ENCODE peak calls at places on chromosomes 16 and 17, in ten cellular contexts. A is breast epithelium, N is endothelial cell of umbilical vein, X is pancreas, P is fibroblast of lung, J is transverse colon, H is ascending aorta, B is body of pancreas, T is neural progenitor cell, E is right atrium auricular region. U is an unnamed sample.

GRCh38 chr16:46768809-46769208 is 20.7 kb upstream of the MYLK3 start:
- DNase-seq in A (no peak), N (no peak), X (no peak), P (no peak), J (no peak), H (no peak), B (no peak), T (no peak), E (no peak), U (peak)

GRCh38 chr16:704552-705380 is 835 bp downstream of the FBXL16 start:
- DNase-seq in A (no peak), N (no peak), X (no peak), P (no peak), J (no peak), H (no peak), B (no peak), T (peak), E (no peak), U (no peak)

GRCh38 chr17:57442914-57443571 is 186.7 kb downstream of the MSI2 start:
- DNase-seq in A (peak), N (peak), X (no peak), P (peak), J (peak), H (peak), B (no peak), T (no peak), E (no peak), U (peak)

GRCh38 chr16:57012353-57012752 is 23.0 kb downstream of the NLRC5 start:
- DNase-seq in A (no peak), N (no peak), X (no peak), P (no peak), J (no peak), H (no peak), B (no peak), T (peak), E (no peak), U (no peak)

GRCh38 chr17:2190014-2190413 is 113.6 kb downstream of the SMG6 start:
- DNase-seq in A (no peak), N (no peak), X (no peak), P (no peak), J (peak), H (no peak), B (no peak), T (no peak), E (no peak), U (no peak)

GRCh38 chr16:78659668-78660217 is 560.3 kb downstream of the WWOX start:
- DNase-seq in A (no peak), N (no peak), X (no peak), P (no peak), J (no peak), H (no peak), B (no peak), T (no peak), E (no peak), U (no peak)

GRCh38 chr16:79099701-79100100 is 500.8 kb downstream of the MAF start:
- DNase-seq in A (no peak), N (no peak), X (no peak), P (no peak), J (no peak), H (no peak), B (no peak), T (no peak), E (no peak), U (no peak)

GRCh38 chr16:84836234-84836647 is 16.5 kb downstream of the CRISPLD2 start:
- DNase-seq in A (peak), N (no peak), X (peak), P (peak), J (peak), H (peak), B (peak), T (peak), E (peak), U (peak)

GRCh38 chr17:46726106-46726670 is 92.3 kb downstream of the WNT3 start:
- DNase-seq in A (no peak), N (no peak), X (no peak), P (peak), J (no peak), H (no peak), B (no peak), T (no peak), E (no peak), U (no peak)

GRCh38 chr17:77691216-77692085 is 267.1 kb upstream of the TNRC6C start:
- DNase-seq in A (peak), N (no peak), X (no peak), P (no peak), J (no peak), H (no peak), B (no peak), T (no peak), E (peak), U (no peak)

GRCh38 chr17:73835605-73836004 is 191.4 kb upstream of the SDK2 start:
- DNase-seq in A (no peak), N (no peak), X (no peak), P (no peak), J (no peak), H (no peak), B (no peak), T (no peak), E (no peak), U (no peak)

GRCh38 chr17:38605852-38606645 is at the start of gene SRCIN1:
- DNase-seq in A (peak), N (no peak), X (peak), P (no peak), J (peak), H (no peak), B (peak), T (peak), E (no peak), U (peak)

GRCh38 chr17:38608648-38609047 is 2.9 kb upstream of the SRCIN1 start:
- DNase-seq in A (peak), N (no peak), X (peak), P (no peak), J (peak), H (no peak), B (peak), T (no peak), E (no peak), U (no peak)

GRCh38 chr17:38604479-38605229 is 1.1 kb downstream of the SRCIN1 start:
- DNase-seq in A (no peak), N (no peak), X (peak), P (no peak), J (no peak), H (no peak), B (no peak), T (peak), E (no peak), U (peak)

GRCh38 chr17:38605230-38605851 is 411 bp downstream of the SRCIN1 start:
- DNase-seq in A (no peak), N (no peak), X (peak), P (no peak), J (no peak), H (no peak), B (no peak), T (peak), E (no peak), U (no peak)

DNA sequence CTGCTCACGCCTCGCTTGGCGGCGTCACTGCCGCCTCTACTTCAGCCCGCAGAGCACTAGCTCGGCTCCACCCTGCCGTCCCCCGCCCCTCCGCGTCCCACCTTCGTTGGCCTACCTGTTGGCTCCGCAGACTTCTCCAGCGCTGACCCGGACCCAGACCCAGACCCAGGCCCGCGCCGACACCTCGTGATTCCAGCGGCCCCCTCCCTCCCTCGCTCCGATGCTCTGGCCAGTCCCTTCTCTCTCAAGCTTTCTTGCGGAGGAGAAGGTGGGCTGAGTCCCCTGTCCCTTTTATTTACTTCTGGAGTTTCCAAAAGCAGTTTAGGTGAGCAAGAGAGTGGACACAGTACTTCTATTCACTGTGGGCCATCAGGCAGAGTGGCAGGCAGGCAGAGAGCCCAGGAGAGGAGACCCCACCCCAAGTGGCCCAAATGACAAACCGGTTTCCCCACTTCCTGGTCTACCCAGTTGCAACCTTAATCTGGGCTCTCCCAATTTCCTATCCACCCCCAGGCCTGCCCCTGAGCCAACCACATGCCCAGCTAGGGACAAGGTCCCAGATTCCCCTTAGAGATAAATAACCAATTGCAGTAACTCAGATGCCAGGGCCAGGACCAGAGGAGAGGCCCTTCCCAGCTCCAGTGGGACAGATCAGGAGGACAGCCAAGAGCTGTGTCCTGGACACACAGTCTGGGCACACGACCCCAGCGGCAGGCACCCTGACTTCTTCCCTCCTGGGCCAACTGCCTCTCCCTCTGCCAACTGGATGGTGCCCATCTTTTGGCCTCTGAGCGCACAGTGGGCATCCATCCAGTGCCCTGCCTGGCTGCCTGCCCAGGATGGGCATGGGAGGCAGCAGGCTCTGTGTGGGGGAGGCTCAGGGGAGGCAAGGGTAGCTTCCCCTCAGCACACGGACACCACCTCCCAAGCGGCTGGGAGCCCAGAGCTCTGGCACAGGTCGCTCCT is 1.2 kb upstream of the SRCIN1 start:
- DNase-seq in A (no peak), N (no peak), X (peak), P (no peak), J (no peak), H (no peak), B (peak), T (no peak), E (no peak), U (peak)
- TF ChIP-seq CTCF in A (no peak), N (no peak), X (no peak), P (no peak), J (peak), H (no peak), B (no peak), T (no peak), E (peak), U (no peak)

GRCh38 chr17:16251043-16251442 is 34.0 kb downstream of the PIGL start:
- DNase-seq in A (no peak), N (no peak), X (no peak), P (no peak), J (no peak), H (no peak), B (no peak), T (no peak), E (no peak), U (no peak)

GRCh38 chr17:16258916-16259315 is 41.9 kb downstream of the PIGL start:
- DNase-seq in A (no peak), N (no peak), X (no peak), P (peak), J (no peak), H (no peak), B (no peak), T (no peak), E (no peak), U (no peak)

GRCh38 chr17:16259926-16260325 is 42.9 kb downstream of the PIGL start:
- DNase-seq in A (no peak), N (no peak), X (no peak), P (no peak), J (no peak), H (no peak), B (no peak), T (no peak), E (no peak), U (peak)

GRCh38 chr17:16251556-16251955 is 34.5 kb downstream of the PIGL start:
- DNase-seq in A (no peak), N (no peak), X (no peak), P (no peak), J (no peak), H (no peak), B (no peak), T (no peak), E (no peak), U (no peak)

DNA sequence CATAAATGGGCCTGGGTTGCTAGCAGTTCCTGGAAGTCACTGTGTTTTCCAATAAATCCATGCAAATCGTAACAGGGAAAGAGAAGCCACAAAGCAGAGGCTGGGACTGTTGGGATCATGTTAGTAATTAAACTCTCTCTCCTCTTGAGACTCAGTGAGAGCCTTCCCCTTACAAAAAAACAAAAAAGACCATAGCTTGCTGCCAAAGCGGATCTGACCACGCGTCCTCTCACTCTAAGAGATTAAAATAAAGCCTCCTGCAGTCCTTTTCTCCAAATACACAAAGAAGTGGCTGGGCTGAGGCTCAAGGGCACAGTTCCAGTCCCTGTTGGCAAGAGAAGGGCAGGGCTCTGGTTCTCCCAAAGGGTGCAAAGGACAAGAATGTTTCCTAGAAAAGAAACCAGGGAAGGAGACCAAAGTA is 38.5 kb downstream of the PIGL start:
- DNase-seq in A (no peak), N (peak), X (peak), P (peak), J (peak), H (no peak), B (peak), T (peak), E (peak), U (peak)
- H3K27ac ChIP-seq in A (peak), N (no peak), X (peak), P (peak), J (peak), H (peak), B (peak), T (no peak), E (no peak), U (peak)

DNA sequence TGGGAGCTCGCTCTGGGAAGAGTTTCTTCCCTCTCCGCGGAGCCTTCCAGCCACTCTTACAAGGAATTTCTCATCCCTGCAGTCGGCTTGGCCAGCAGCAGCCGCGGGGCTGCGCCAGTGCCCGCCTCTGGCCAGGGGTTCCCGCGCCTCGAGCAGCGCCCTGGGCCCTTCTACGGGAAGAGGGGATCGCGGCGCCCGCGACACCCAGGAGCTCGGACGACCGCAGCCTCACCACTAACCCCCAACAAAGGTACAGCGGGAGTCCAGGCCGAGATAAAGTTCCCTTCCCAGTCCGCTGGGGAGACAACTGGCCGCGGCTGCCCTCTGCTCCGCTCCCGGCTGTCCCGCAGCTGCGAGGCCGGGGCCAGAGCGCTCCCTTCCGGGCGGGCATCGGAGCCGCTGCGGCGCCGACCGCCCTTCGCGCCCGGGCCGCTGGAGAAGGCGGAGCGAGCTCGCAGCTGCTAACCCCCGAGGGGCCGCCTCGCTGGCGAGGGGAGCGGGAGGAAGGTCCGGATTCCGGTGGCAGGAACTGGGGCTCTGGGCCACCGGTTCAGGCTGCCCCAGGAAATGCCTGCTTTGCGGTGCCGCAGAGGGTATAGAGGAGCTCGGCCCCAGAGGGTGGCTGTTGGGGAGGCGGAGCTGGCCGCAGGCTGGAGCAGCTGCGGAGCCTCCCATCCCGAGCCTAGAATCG is 3.6 kb upstream of the HS3ST3B1 start:
- DNase-seq in A (no peak), N (peak), X (peak), P (peak), J (no peak), H (no peak), B (peak), T (peak), E (no peak), U (peak)
- TF ChIP-seq CTCF in A (no peak), N (peak), X (no peak), P (peak), J (no peak), H (no peak), B (no peak), T (peak), E (no peak), U (peak)

DNA sequence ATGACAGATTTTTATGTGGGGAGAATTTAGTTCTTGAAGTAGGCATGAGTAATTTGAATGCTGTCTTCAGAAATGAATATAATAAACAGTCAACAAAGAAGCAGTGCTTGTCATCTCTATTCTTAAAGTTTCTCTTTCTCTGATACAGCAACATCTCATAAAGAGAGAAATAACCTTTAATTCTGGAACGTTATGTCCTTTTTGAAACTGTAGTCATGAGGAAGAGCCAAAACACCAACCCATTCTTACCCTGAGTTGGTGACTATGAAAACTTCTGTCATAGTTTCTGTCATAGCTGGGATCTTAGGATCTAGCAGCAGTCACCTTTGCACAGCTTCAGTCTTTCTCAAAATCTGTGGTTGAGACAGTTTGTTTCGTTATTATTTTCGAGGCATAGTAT is 15.3 kb upstream of the RASL10B start:
- DNase-seq in A (no peak), N (no peak), X (no peak), P (no peak), J (no peak), H (no peak), B (no peak), T (no peak), E (no peak), U (no peak)
- H3K27ac ChIP-seq in A (peak), N (no peak), X (no peak), P (no peak), J (no peak), H (peak), B (peak), T (no peak), E (peak), U (peak)

GRCh38 chr17:75588546-75589016 is 981 bp downstream of the MYO15B start:
- DNase-seq in A (no peak), N (no peak), X (peak), P (no peak), J (peak), H (no peak), B (peak), T (no peak), E (no peak), U (peak)
- TF ChIP-seq CTCF in A (no peak), N (no peak), X (no peak), P (no peak), J (no peak), H (no peak), B (no peak), T (no peak), E (no peak), U (no peak)

DNA sequence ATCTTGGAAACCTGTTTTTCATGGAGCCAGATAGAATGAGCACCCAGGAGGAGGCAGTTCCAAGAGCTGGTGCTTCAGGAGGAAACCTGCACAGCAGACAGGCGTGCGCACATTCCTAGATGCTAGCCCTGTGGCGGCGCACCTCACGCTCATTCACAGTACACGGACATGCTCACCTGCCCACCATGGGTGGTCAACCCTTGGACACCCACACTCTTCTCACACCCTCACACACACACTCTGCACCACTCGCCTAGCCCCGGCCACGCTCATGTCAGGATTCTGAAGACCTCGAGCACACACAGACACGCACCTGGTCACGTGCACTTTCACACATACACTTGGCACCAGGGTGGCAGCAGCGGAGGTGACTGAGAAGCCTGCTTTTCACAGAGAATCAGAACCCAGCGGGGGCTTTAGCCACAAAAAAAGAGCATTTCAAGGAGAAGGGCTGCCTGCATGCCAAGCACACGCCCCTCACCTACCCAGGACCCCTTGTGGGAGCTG is 28.6 kb downstream of the RAI1 start:
- DNase-seq in A (no peak), N (no peak), X (no peak), P (no peak), J (no peak), H (no peak), B (no peak), T (no peak), E (no peak), U (no peak)
- H3K27ac ChIP-seq in A (peak), N (peak), X (peak), P (peak), J (peak), H (peak), B (peak), T (no peak), E (peak), U (no peak)